ENCODE peak calls at places on chromosomes 1 and 21, in six cellular contexts. R, H, X, D, W and O are unnamed samples.

GRCh38 chr1:104073463-104073902 is 323.8 kb downstream of the AMY1C start:
- DNase-seq in R (no peak), H (no peak), X (no peak), D (no peak), W (no peak), O (no peak)

GRCh38 chr1:178344513-178345077 is 152.2 kb downstream of the CLEC20A start:
- DNase-seq in R (peak), H (peak), X (peak), D (no peak), W (peak), O (peak)

GRCh38 chr1:222241410-222241809 is 306.5 kb downstream of the HHIPL2 start:
- DNase-seq in R (no peak), H (no peak), X (no peak), D (no peak), W (no peak), O (no peak)

GRCh38 chr1:11771481-11772043 is 9.6 kb downstream of the C1orf167 start:
- DNase-seq in R (no peak), H (no peak), X (no peak), D (no peak), W (no peak), O (no peak)

GRCh38 chr1:209879539-209879938 is 51.8 kb downstream of the UTP25 start:
- DNase-seq in R (no peak), H (no peak), X (no peak), D (no peak), W (peak), O (no peak)

GRCh38 chr1:102434421-102434820 is 437.7 kb upstream of the OLFM3 start:
- DNase-seq in R (peak), H (peak), X (no peak), D (peak), W (peak), O (peak)

GRCh38 chr1:32919811-32920733 is 18.9 kb upstream of the TMEM54 start:
- DNase-seq in R (peak), H (no peak), X (no peak), D (no peak), W (no peak), O (no peak)

GRCh38 chr1:229229137-229229720 is 41.7 kb upstream of the RAB4A start:
- DNase-seq in R (no peak), H (no peak), X (no peak), D (no peak), W (no peak), O (no peak)

GRCh38 chr21:37849703-37850102 is 66.6 kb downstream of the KCNJ6 start:
- DNase-seq in R (no peak), H (no peak), X (no peak), D (no peak), W (no peak), O (no peak)

GRCh38 chr1:153150846-153151245 is at the start of gene SPRR2G:
- DNase-seq in R (no peak), H (no peak), X (no peak), D (no peak), W (no peak), O (no peak)

GRCh38 chr1:3149277-3149676 is 80.3 kb downstream of the PRDM16 start:
- DNase-seq in R (no peak), H (no peak), X (no peak), D (no peak), W (no peak), O (no peak)

GRCh38 chr1:77143529-77144121 is 75.6 kb downstream of the PIGK start:
- DNase-seq in R (peak), H (no peak), X (no peak), D (no peak), W (no peak), O (no peak)

GRCh38 chr1:47650205-47650604 is 212.4 kb downstream of the FOXD2 start:
- DNase-seq in R (no peak), H (peak), X (no peak), D (no peak), W (no peak), O (no peak)

GRCh38 chr1:43414634-43415223 is 25.0 kb downstream of the SZT2 start:
- DNase-seq in R (peak), H (peak), X (no peak), D (peak), W (peak), O (peak)

GRCh38 chr1:150087415-150087814 is 19.8 kb downstream of the VPS45 start:
- DNase-seq in R (no peak), H (no peak), X (no peak), D (no peak), W (no peak), O (no peak)

GRCh38 chr1:183339556-183340167 is 78.5 kb downstream of the NMNAT2 start:
- DNase-seq in R (no peak), H (no peak), X (no peak), D (no peak), W (no peak), O (no peak)

GRCh38 chr1:30782361-30783243 is 25.0 kb upstream of the LAPTM5 start:
- DNase-seq in R (peak), H (no peak), X (no peak), D (no peak), W (peak), O (peak)

GRCh38 chr1:237119091-237119490 is 77.1 kb downstream of the RYR2 start:
- DNase-seq in R (no peak), H (no peak), X (no peak), D (no peak), W (no peak), O (no peak)

GRCh38 chr1:55716151-55716550 is 501.0 kb upstream of the USP24 start:
- DNase-seq in R (no peak), H (no peak), X (no peak), D (no peak), W (no peak), O (no peak)

GRCh38 chr1:228236744-228237143 is 28.9 kb downstream of the OBSCN start:
- DNase-seq in R (peak), H (peak), X (no peak), D (no peak), W (peak), O (peak)

GRCh38 chr1:23421752-23422312 is 2.7 kb downstream of the TCEA3 start:
- DNase-seq in R (peak), H (no peak), X (no peak), D (no peak), W (peak), O (no peak)

GRCh38 chr1:179025975-179026812 is 500 bp downstream of the FAM20B start:
- DNase-seq in R (peak), H (peak), X (no peak), D (peak), W (peak), O (peak)

GRCh38 chr1:162857850-162858249 is 3.1 kb downstream of the CCDC190 start:
- DNase-seq in R (no peak), H (no peak), X (no peak), D (no peak), W (no peak), O (no peak)

GRCh38 chr1:207919523-207920210 is 8.7 kb upstream of the CD34 start:
- DNase-seq in R (no peak), H (no peak), X (no peak), D (no peak), W (no peak), O (no peak)

GRCh38 chr1:189678779-189679178 is 798.9 kb downstream of the BRINP3 start:
- DNase-seq in R (no peak), H (no peak), X (no peak), D (no peak), W (no peak), O (peak)

GRCh38 chr1:234114648-234115307 is 210.3 kb downstream of the SLC35F3 start:
- DNase-seq in R (peak), H (peak), X (peak), D (no peak), W (peak), O (peak)

GRCh38 chr1:33365560-33365997 is 44.7 kb upstream of the A3GALT2 start:
- DNase-seq in R (no peak), H (no peak), X (no peak), D (no peak), W (no peak), O (no peak)

GRCh38 chr1:81305997-81306452 is 494.7 kb upstream of the ADGRL2 start:
- DNase-seq in R (no peak), H (no peak), X (no peak), D (no peak), W (no peak), O (no peak)

GRCh38 chr21:42479582-42479981 is 16.4 kb downstream of the RSPH1 start:
- DNase-seq in R (no peak), H (no peak), X (no peak), D (no peak), W (no peak), O (no peak)

GRCh38 chr1:101121515-101121914 is 95.9 kb upstream of the DPH5 start:
- DNase-seq in R (no peak), H (no peak), X (no peak), D (no peak), W (no peak), O (no peak)

GRCh38 chr1:117698398-117699160 is 92.7 kb downstream of the TENT5C start:
- DNase-seq in R (peak), H (no peak), X (no peak), D (no peak), W (no peak), O (no peak)

GRCh38 chr1:8425781-8426161 is 107.9 kb downstream of the SLC45A1 start:
- DNase-seq in R (no peak), H (no peak), X (no peak), D (no peak), W (no peak), O (no peak)

GRCh38 chr1:77405186-77405585 is 123.4 kb downstream of the AK5 start:
- DNase-seq in R (no peak), H (no peak), X (no peak), D (no peak), W (no peak), O (no peak)

GRCh38 chr1:59505596-59506028 is 208.7 kb downstream of the FGGY start:
- DNase-seq in R (peak), H (no peak), X (no peak), D (no peak), W (no peak), O (no peak)
- TF ChIP-seq ZNF274 in R (no peak), H (no peak), X (no peak), D (no peak), W (no peak), O (no peak)

GRCh38 chr1:206511362-206512064 is 4.2 kb downstream of the RASSF5 start:
- DNase-seq in R (no peak), H (no peak), X (no peak), D (no peak), W (no peak), O (no peak)

GRCh38 chr1:206508956-206509355 is 1.6 kb downstream of the RASSF5 start:
- DNase-seq in R (no peak), H (no peak), X (no peak), D (no peak), W (no peak), O (no peak)

GRCh38 chr1:206508130-206508884 is 976 bp downstream of the RASSF5 start:
- DNase-seq in R (no peak), H (no peak), X (no peak), D (no peak), W (peak), O (no peak)

GRCh38 chr1:206510371-206510770 is 3.0 kb downstream of the RASSF5 start:
- DNase-seq in R (no peak), H (no peak), X (no peak), D (no peak), W (no peak), O (no peak)

GRCh38 chr1:206509612-206510257 is 2.4 kb downstream of the RASSF5 start:
- DNase-seq in R (no peak), H (no peak), X (no peak), D (no peak), W (peak), O (no peak)
- TF ChIP-seq ZNF274 in R (no peak), H (no peak), X (no peak), D (no peak), W (no peak), O (no peak)

GRCh38 chr1:211370669-211371068 is 44.0 kb downstream of the TRAF5 start:
- DNase-seq in R (no peak), H (no peak), X (no peak), D (no peak), W (no peak), O (no peak)

GRCh38 chr1:211369640-211370039 is 43.0 kb downstream of the TRAF5 start:
- DNase-seq in R (peak), H (no peak), X (no peak), D (no peak), W (no peak), O (no peak)

GRCh38 chr1:211372463-211372862 is 45.8 kb downstream of the TRAF5 start:
- DNase-seq in R (peak), H (no peak), X (no peak), D (no peak), W (no peak), O (no peak)

GRCh38 chr1:211375286-211375818 is 48.7 kb downstream of the TRAF5 start:
- DNase-seq in R (no peak), H (no peak), X (no peak), D (no peak), W (no peak), O (no peak)

DNA sequence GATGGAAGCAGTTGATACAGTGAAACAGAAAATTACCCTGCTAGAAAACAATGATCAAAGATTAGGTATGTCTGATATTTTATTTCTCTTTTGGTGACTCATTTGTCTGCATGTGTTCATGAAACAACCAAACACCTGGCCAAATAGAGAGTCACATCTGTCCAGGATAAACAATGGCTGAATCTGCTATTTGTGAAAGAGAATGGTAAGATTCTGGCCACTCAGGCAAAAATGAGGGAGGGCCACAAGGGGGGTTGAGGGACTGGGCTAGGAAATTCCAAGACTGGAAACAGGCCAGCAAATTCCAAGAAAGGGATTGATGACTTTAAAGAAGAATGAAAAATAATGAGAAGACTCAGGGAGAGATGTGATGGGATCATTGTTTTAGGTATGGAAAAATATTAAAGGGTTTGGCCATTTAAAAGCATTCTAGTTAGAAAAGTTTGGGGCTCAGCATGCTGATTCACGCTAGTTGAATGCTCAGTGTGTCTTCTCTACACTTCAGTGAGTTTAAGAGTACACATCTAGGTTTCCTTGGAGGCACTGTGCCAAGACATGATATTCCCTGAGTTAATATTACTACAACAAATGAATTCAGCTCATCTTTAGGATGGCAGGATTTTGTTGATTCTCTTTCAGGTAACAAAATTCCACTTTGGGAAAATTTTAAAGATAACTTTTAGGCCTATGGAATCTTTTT is 44.9 kb downstream of the TRAF5 start:
- DNase-seq in R (peak), H (no peak), X (no peak), D (no peak), W (no peak), O (no peak)
- TF ChIP-seq ZNF274 in R (no peak), H (no peak), X (no peak), D (no peak), W (no peak), O (no peak)

DNA sequence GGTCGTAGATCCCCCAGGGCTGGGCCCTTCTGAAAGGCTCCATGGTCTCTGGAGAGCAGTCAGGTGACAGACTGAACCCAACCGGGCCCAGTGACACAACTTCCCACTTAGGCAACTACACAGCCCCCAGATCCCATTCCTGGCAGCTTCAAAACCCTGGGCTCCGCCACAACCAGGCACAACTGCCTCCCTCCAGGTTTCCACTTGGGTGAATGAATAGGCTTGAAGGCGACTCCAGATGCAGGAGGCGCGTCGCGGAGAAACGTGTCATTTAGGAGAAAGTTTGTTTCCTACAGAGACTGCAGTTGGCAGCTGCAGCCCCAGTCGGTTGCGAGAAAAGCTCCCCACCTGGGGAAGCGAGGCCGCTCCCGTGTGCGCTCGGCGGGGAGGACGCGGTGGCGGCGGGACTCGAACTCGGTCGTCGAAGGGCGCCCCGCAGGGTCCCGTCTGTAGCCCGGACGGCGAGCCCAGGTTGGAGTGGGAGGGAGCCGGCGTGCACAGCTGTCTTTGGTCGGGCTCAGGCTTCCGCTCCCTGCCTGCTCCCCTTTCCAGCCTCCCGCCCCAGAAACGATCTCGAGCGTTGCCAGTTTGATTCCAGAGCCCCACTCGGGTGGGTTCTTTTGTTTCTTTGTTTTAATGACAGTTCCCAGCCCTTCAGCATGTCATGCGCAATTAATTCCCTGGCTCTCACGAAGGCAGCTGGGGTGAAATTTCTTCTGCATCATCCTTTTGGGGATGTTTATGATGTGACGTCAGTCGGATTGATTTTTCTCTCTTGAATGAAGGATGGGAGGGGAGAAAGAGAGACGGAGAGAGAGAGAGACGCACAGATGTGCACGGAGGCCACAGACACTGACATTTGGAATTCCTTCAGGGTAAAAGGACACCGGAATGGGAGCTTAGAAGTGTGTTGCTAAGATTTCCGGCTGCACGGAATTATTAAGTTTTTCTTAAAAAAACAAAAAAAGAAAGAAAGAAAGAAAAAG is 862 bp upstream of the SGIP1 start:
- DNase-seq in R (peak), H (no peak), X (no peak), D (no peak), W (no peak), O (no peak)
- TF ChIP-seq ZNF274 in R (no peak), H (no peak), X (no peak), D (no peak), W (no peak), O (no peak)

GRCh38 chr21:46195595-46196195 is 11.4 kb upstream of the SPATC1L start:
- DNase-seq in R (no peak), H (no peak), X (no peak), D (no peak), W (no peak), O (no peak)
- TF ChIP-seq ZNF274 in R (no peak), H (no peak), X (no peak), D (no peak), W (no peak), O (no peak)

GRCh38 chr1:20063861-20064292 is 6.1 kb upstream of the PLA2G5 start:
- DNase-seq in R (no peak), H (no peak), X (no peak), D (no peak), W (peak), O (no peak)
- TF ChIP-seq ZNF274 in R (no peak), H (no peak), X (no peak), D (no peak), W (no peak), O (no peak)